ENCODE peak calls at places on chromosomes 1 and 21, in four cellular contexts. One of them, this sample, is unnamed.

GRCh38 chr1:41728403-41729202 is 190.1 kb downstream of the HIVEP3 start:
- DNase-seq in GM12878: peak
- DNase-seq in A549: no peak
- DNase-seq in K562: no peak
- DNase-seq in this sample: no peak

GRCh38 chr1:203239906-203240305 is 10.4 kb upstream of the CHIT1 start:
- DNase-seq in K562: no peak
- DNase-seq in GM12878: no peak
- DNase-seq in A549: no peak
- DNase-seq in this sample: no peak

GRCh38 chr21:38478782-38479181 is 19.5 kb downstream of the ERG start:
- DNase-seq in A549: no peak
- DNase-seq in K562: no peak
- DNase-seq in GM12878: no peak
- DNase-seq in this sample: peak

GRCh38 chr21:39969691-39970364 is 102.6 kb downstream of the PCP4 start:
- DNase-seq in A549: no peak
- DNase-seq in K562: no peak
- DNase-seq in GM12878: no peak
- DNase-seq in this sample: no peak

GRCh38 chr1:160499631-160500030 is 23.4 kb downstream of the SLAMF6 start:
- DNase-seq in GM12878: no peak
- DNase-seq in K562: no peak
- DNase-seq in A549: no peak
- DNase-seq in this sample: no peak

GRCh38 chr1:181551249-181551648 is 67.9 kb downstream of the CACNA1E start:
- DNase-seq in A549: no peak
- DNase-seq in GM12878: no peak
- DNase-seq in K562: no peak
- DNase-seq in this sample: no peak

GRCh38 chr1:2625311-2625710 is 7.5 kb downstream of the MMEL1 start:
- DNase-seq in K562: no peak
- DNase-seq in GM12878: no peak
- DNase-seq in A549: no peak
- DNase-seq in this sample: no peak

GRCh38 chr1:18831656-18832055 is 27.8 kb downstream of the TAS1R2 start:
- DNase-seq in GM12878: no peak
- DNase-seq in K562: no peak
- DNase-seq in A549: no peak
- DNase-seq in this sample: no peak

GRCh38 chr1:38297852-38298251 is 251.3 kb upstream of the POU3F1 start:
- DNase-seq in K562: no peak
- DNase-seq in A549: no peak
- DNase-seq in GM12878: peak
- DNase-seq in this sample: no peak

GRCh38 chr1:162873671-162874666 is 13.0 kb upstream of the CCDC190 start:
- DNase-seq in A549: no peak
- DNase-seq in GM12878: no peak
- DNase-seq in K562: no peak
- DNase-seq in this sample: peak

GRCh38 chr21:45281411-45282282 is 6.0 kb downstream of the POFUT2 start:
- DNase-seq in K562: no peak
- DNase-seq in GM12878: no peak
- DNase-seq in A549: no peak
- DNase-seq in this sample: no peak

GRCh38 chr1:147840909-147841308 is 61.7 kb upstream of the GJA8 start:
- DNase-seq in A549: peak
- DNase-seq in K562: peak
- DNase-seq in GM12878: no peak
- DNase-seq in this sample: peak

GRCh38 chr21:17523007-17523451 is 10.2 kb downstream of the CXADR start:
- DNase-seq in GM12878: no peak
- DNase-seq in A549: no peak
- DNase-seq in K562: no peak
- DNase-seq in this sample: no peak

GRCh38 chr1:233025156-233025555 is 74.7 kb downstream of the NTPCR start:
- DNase-seq in GM12878: no peak
- DNase-seq in A549: peak
- DNase-seq in K562: peak
- DNase-seq in this sample: peak

GRCh38 chr21:32713726-32714125 is 14.1 kb downstream of the SYNJ1 start:
- DNase-seq in K562: no peak
- DNase-seq in GM12878: no peak
- DNase-seq in A549: no peak
- DNase-seq in this sample: no peak

GRCh38 chr1:15063346-15063745 is 90.2 kb upstream of the TMEM51 start:
- DNase-seq in K562: no peak
- DNase-seq in GM12878: no peak
- DNase-seq in A549: no peak
- DNase-seq in this sample: no peak

GRCh38 chr1:243798726-243799125 is 51.3 kb downstream of the AKT3 start:
- DNase-seq in K562: no peak
- DNase-seq in A549: peak
- DNase-seq in GM12878: no peak
- DNase-seq in this sample: peak

GRCh38 chr1:24913616-24914225 is 16.4 kb downstream of the RUNX3 start:
- DNase-seq in K562: no peak
- DNase-seq in GM12878: no peak
- DNase-seq in A549: no peak
- DNase-seq in this sample: no peak

GRCh38 chr1:100009458-100009857 is 39.7 kb downstream of the SLC35A3 start:
- DNase-seq in A549: no peak
- DNase-seq in GM12878: no peak
- DNase-seq in K562: no peak
- DNase-seq in this sample: peak

GRCh38 chr1:241605146-241605805 is 34.9 kb downstream of the CHML start:
- DNase-seq in K562: peak
- DNase-seq in GM12878: no peak
- DNase-seq in A549: peak
- DNase-seq in this sample: no peak

GRCh38 chr1:202615501-202616354 is 94.5 kb downstream of the SYT2 start:
- DNase-seq in A549: no peak
- DNase-seq in GM12878: peak
- DNase-seq in K562: no peak
- DNase-seq in this sample: peak

GRCh38 chr1:234978397-234979291 is 150.0 kb downstream of the TOMM20 start:
- DNase-seq in GM12878: peak
- DNase-seq in K562: peak
- DNase-seq in A549: no peak
- DNase-seq in this sample: peak

GRCh38 chr1:53375440-53375839 is 47.6 kb upstream of the LRP8 start:
- DNase-seq in GM12878: no peak
- DNase-seq in K562: no peak
- DNase-seq in A549: no peak
- DNase-seq in this sample: no peak

GRCh38 chr21:38600106-38600505 is 101.8 kb upstream of the ERG start:
- DNase-seq in A549: no peak
- DNase-seq in K562: no peak
- DNase-seq in GM12878: no peak
- DNase-seq in this sample: no peak

GRCh38 chr1:205477759-205478247 is 22.0 kb upstream of the BLACAT1 start:
- DNase-seq in K562: no peak
- DNase-seq in GM12878: no peak
- DNase-seq in A549: peak
- DNase-seq in this sample: peak

GRCh38 chr1:206890690-206891089 is 6.6 kb upstream of the IL24 start:
- DNase-seq in A549: no peak
- DNase-seq in K562: no peak
- DNase-seq in GM12878: no peak
- DNase-seq in this sample: peak

GRCh38 chr1:85258536-85259117 is 835 bp downstream of the C1orf52 start:
- DNase-seq in K562: no peak
- DNase-seq in GM12878: no peak
- DNase-seq in A549: no peak
- DNase-seq in this sample: no peak

GRCh38 chr1:98429851-98430496 is 231.5 kb upstream of the SNX7 start:
- DNase-seq in GM12878: no peak
- DNase-seq in K562: no peak
- DNase-seq in A549: no peak
- DNase-seq in this sample: no peak

GRCh38 chr1:161919229-161919628 is 104.4 kb downstream of the OLFML2B start:
- DNase-seq in A549: no peak
- DNase-seq in K562: no peak
- DNase-seq in GM12878: no peak
- DNase-seq in this sample: no peak

GRCh38 chr1:5515501-5515900 is 476.7 kb downstream of the NPHP4 start:
- DNase-seq in A549: no peak
- DNase-seq in GM12878: no peak
- DNase-seq in K562: no peak
- DNase-seq in this sample: no peak

GRCh38 chr1:187689137-187689536 is 860.4 kb downstream of the PLA2G4A start:
- DNase-seq in A549: no peak
- DNase-seq in GM12878: no peak
- DNase-seq in K562: no peak
- DNase-seq in this sample: peak

GRCh38 chr1:62175568-62176179 is 19.0 kb upstream of the L1TD1 start:
- DNase-seq in K562: peak
- DNase-seq in A549: no peak
- DNase-seq in GM12878: no peak
- DNase-seq in this sample: peak

GRCh38 chr1:1293258-1293617 is 13.0 kb downstream of the SCNN1D start:
- DNase-seq in GM12878: no peak
- DNase-seq in K562: no peak
- DNase-seq in A549: no peak
- DNase-seq in this sample: no peak

GRCh38 chr1:230834292-230834691 is 34.0 kb downstream of the C1orf198 start:
- DNase-seq in GM12878: no peak
- DNase-seq in A549: no peak
- DNase-seq in K562: no peak
- DNase-seq in this sample: no peak
- TF ChIP-seq ELK1 in GM12878: no peak
- TF ChIP-seq ELK1 in A549: no peak
- TF ChIP-seq ELK1 in K562: no peak
- TF ChIP-seq ELK1 in this sample: no peak

DNA sequence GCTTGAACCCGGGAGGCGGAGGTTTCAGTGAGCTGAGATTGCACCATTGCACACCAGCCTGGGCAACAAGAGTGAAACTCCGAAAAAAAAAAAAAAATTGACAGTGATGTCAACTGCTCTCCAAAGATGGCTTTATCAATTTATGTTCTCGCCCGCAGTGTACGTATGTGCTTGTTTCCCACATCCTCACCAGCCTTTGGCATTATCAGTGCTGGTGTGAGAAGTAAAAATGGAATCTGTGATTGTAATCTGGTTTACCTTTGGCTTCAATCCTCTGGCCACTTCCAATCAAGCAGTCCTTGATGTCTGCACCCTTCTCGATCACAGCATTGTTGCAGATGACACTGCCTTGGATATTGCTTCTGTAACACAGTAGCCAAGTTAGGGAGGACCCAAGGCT is 14.4 kb upstream of the PTCH2 start:
- DNase-seq in A549: no peak
- DNase-seq in GM12878: no peak
- DNase-seq in K562: no peak
- DNase-seq in this sample: no peak
- TF ChIP-seq ELK1 in A549: no peak
- TF ChIP-seq ELK1 in GM12878: no peak
- TF ChIP-seq ELK1 in K562: no peak
- TF ChIP-seq ELK1 in this sample: no peak

DNA sequence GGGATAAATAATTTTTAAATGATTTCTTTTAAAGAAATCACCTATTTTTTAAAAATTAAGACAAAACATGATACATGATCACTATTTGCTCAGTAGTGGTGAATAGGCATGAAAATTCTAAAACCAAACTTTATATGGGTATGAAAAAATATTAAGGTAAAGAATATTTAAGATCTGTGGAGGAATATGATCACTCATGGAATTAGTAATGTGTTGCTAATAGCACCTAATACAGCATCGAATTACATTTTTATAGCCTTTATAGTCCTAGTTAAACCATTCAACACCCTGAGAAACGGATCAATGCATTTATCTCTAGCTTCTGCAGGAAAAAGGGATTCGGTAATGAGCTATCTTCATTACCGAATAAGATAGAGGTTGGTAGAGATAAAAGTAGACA is 373.9 kb downstream of the LRRIQ3 start:
- DNase-seq in K562: no peak
- DNase-seq in A549: no peak
- DNase-seq in GM12878: no peak
- DNase-seq in this sample: no peak
- TF ChIP-seq ELK1 in K562: no peak
- TF ChIP-seq ELK1 in A549: no peak
- TF ChIP-seq ELK1 in GM12878: no peak
- TF ChIP-seq ELK1 in this sample: no peak

DNA sequence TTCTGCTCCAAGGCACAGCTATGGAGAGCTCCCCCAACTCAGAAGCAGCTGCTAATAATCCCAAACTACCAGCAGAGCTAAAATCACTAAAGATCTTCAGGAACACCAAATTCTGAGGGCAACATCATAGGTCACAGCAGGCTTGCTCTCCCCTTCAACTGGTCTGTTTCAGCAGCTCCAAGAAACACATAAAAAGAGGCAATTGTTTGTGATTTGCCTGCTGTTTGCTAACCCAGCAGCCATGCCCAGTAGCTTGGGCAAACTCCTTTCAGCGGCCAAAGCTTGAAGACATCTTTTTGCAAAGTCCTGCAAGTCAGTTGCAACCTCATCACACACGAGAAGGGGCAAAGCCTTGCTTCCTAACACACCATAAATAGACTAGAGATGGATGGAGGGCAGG is 8.9 kb downstream of the ERI3 start:
- DNase-seq in K562: no peak
- DNase-seq in GM12878: no peak
- DNase-seq in A549: no peak
- DNase-seq in this sample: no peak
- TF ChIP-seq ELK1 in K562: no peak
- TF ChIP-seq ELK1 in GM12878: no peak
- TF ChIP-seq ELK1 in A549: no peak
- TF ChIP-seq ELK1 in this sample: no peak

GRCh38 chr21:15061747-15062146 is 3.1 kb downstream of the NRIP1 start:
- DNase-seq in A549: no peak
- DNase-seq in GM12878: no peak
- DNase-seq in K562: no peak
- DNase-seq in this sample: no peak
- TF ChIP-seq ELK1 in A549: no peak
- TF ChIP-seq ELK1 in GM12878: no peak
- TF ChIP-seq ELK1 in K562: no peak
- TF ChIP-seq ELK1 in this sample: no peak

This sample was measured in IMR-90.